ENCODE peak calls at places on chromosomes 7 and 10, in five cellular contexts. R is CD8-positive, alpha-beta T cell; X is K562; J is body of pancreas; W is lower lobe of right lung. L is an unnamed sample.

GRCh38 chr10:57759777-57760176 is 507.9 kb downstream of the IPMK start:
- DNase-seq in R (no peak), X (no peak), J (no peak), W (no peak), L (no peak)

GRCh38 chr7:132966731-132967130 is 115.2 kb downstream of the CHCHD3 start:
- DNase-seq in R (no peak), X (no peak), J (no peak), W (no peak), L (no peak)

GRCh38 chr10:52256832-52257691 is 57.0 kb upstream of the DKK1 start:
- DNase-seq in R (no peak), X (no peak), J (no peak), W (no peak), L (no peak)

GRCh38 chr10:116109481-116109880 is 163.5 kb downstream of the GFRA1 start:
- DNase-seq in R (no peak), X (no peak), J (no peak), W (no peak), L (no peak)

GRCh38 chr7:130867039-130867438 is 133.0 kb upstream of the KLF14 start:
- DNase-seq in R (no peak), X (no peak), J (no peak), W (no peak), L (no peak)

GRCh38 chr10:17415046-17415643 is 39.2 kb downstream of the ST8SIA6 start:
- DNase-seq in R (no peak), X (no peak), J (no peak), W (no peak), L (no peak)

GRCh38 chr7:132759482-132760240 is 183.4 kb upstream of the PLXNA4 start:
- DNase-seq in R (no peak), X (no peak), J (no peak), W (no peak), L (no peak)

GRCh38 chr7:78427209-78427608 is 628.6 kb downstream of the PHTF2 start:
- DNase-seq in R (no peak), X (no peak), J (no peak), W (no peak), L (no peak)

GRCh38 chr10:62560207-62560819 is 186.1 kb downstream of the ZNF365 start:
- DNase-seq in R (no peak), X (no peak), J (peak; percentile 19), W (no peak), L (no peak)

GRCh38 chr7:2012981-2013380 is 219.8 kb downstream of the MAD1L1 start:
- DNase-seq in R (no peak), X (no peak), J (peak; percentile 15), W (peak; percentile 32), L (peak; percentile 65)

GRCh38 chr10:4939224-4940072 is 23.8 kb upstream of the AKR1C1 start:
- DNase-seq in R (no peak), X (no peak), J (no peak), W (no peak), L (no peak)

GRCh38 chr7:42456267-42456666 is 219.3 kb upstream of the GLI3 start:
- DNase-seq in R (no peak), X (no peak), J (no peak), W (no peak), L (no peak)

GRCh38 chr7:42460148-42460547 is 223.1 kb upstream of the GLI3 start:
- DNase-seq in R (no peak), X (no peak), J (no peak), W (no peak), L (no peak)

GRCh38 chr7:42457663-42458062 is 220.7 kb upstream of the GLI3 start:
- DNase-seq in R (no peak), X (no peak), J (no peak), W (no peak), L (no peak)

GRCh38 chr7:42454006-42454405 is 217.0 kb upstream of the GLI3 start:
- DNase-seq in R (no peak), X (no peak), J (no peak), W (no peak), L (no peak)

GRCh38 chr7:42456756-42457276 is 219.8 kb upstream of the GLI3 start:
- DNase-seq in R (no peak), X (no peak), J (no peak), W (no peak), L (no peak)
- H3K4me1 ChIP-seq in R (no peaks in the 10 kb centered on the region), X (no peaks in the 10 kb centered on the region), J (no peaks in the 10 kb centered on the region), W (no peaks in the 10 kb centered on the region), L (no peaks in the 10 kb centered on the region)

GRCh38 chr7:152411389-152411788 is 24.4 kb downstream of the KMT2C start:
- DNase-seq in R (no peak), X (peak; percentile 34), J (no peak), W (no peak), L (no peak)
- H3K9me3 ChIP-seq in R (no peaks in the 10 kb centered on the region), X (no peaks in the 10 kb centered on the region), J (no peaks in the 10 kb centered on the region), W (no peaks in the 10 kb centered on the region), L (peaks cover 3% of the 10 kb centered on the region)

GRCh38 chr10:130128922-130129321 is 7.3 kb upstream of the GLRX3 start:
- DNase-seq in R (no peak), X (no peak), J (no peak), W (no peak), L (no peak)
- H3K27me3 ChIP-seq in R (no peaks in the 10 kb centered on the region), X (peaks cover 8% of the 10 kb centered on the region), J (no peaks in the 10 kb centered on the region), W (peaks cover 6% of the 10 kb centered on the region), L (peaks cover 8% of the 10 kb centered on the region)

DNA sequence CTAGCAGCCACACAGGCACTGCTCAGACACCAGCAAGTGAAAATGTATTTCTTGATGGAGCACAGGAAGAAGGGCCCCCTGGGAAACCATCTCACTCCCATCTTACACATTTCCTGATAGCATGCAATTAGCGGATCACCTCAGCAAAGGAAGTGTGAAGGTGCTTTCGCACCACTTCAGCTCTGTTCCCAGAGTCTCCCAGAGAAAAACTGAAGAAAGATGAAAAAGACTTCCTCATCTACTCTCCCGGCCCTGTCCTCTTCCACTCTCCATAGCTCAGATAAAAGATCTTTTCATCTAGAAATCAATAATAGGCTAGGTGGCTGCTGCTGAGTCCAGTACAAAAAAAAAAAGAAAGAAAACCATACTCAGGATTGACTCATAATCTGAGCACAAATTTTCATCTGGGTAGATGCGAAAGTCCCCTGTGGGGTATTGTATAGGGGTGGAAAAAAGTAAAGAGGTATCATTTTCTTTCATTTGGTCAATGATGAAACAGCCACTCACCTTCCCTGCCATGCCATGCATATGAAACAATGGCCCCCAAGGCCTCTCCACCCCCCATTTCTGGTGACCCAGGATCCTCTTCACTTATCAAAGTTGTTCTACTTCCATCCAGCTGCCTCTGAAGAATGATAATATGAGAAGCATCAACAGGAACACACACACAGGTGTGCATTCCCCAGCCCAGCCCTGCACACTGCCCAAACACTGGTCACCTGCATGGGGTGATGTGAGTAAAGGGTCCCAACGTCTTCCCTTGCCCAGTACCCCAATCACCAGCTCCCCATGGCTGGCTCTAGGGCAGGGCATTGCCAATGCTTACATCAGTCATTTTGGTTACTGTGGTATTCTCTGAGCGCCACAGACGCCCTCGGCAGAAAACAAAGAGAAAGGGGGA is 48.8 kb upstream of the DGKI start:
- DNase-seq in R (no peak), X (no peak), J (no peak), W (no peak), L (no peak)
- H3K4me1 ChIP-seq in R (peaks cover 9% of the 10 kb centered on the region), X (peaks cover 3% of the 10 kb centered on the region), J (no peaks in the 10 kb centered on the region), W (peaks cover 9% of the 10 kb centered on the region), L (peaks cover 34% of the 10 kb centered on the region)